ENCODE peak calls at places on chromosome 19, in four cellular contexts. A is AG09309, G is uterus, F is T-helper 17 cell. V is an unnamed sample.
A peak's percentile ranks its signal among the peaks of the same experiment; 100 is the strongest.

GRCh38 chr19:28601723-28602440 is 611.1 kb downstream of the UQCRFS1 start:
- DNase-seq in A (no peak), G (no peak), F (no peak), V (peak; percentile 63)

GRCh38 chr19:34235425-34235940 is 18.9 kb upstream of the GARRE1 start:
- DNase-seq in A (no peak), G (no peak), F (no peak), V (no peak)

GRCh38 chr19:48553676-48554384 is 1.9 kb downstream of the SULT2B1 start:
- DNase-seq in A (no peak), G (peak; percentile 44), F (no peak), V (no peak)

GRCh38 chr19:3389876-3390361 is 23.5 kb downstream of the NFIC start:
- DNase-seq in A (no peak), G (no peak), F (no peak), V (peak; percentile 89)

GRCh38 chr19:48006762-48007161 is 12.3 kb downstream of the ELSPBP1 start:
- DNase-seq in A (no peak), G (no peak), F (no peak), V (no peak)

GRCh38 chr19:39936020-39936419 is 1.6 kb upstream of the FCGBP start:
- DNase-seq in A (no peak), G (no peak), F (no peak), V (no peak)

GRCh38 chr19:51094696-51095279 is 12.1 kb upstream of the KLK14 start:
- DNase-seq in A (no peak), G (no peak), F (no peak), V (no peak)

GRCh38 chr19:49413348-49413747 is 9.9 kb downstream of the PTH2 start:
- DNase-seq in A (no peak), G (no peak), F (no peak), V (no peak)

GRCh38 chr19:2334426-2334825 is 5.9 kb downstream of the SPPL2B start:
- DNase-seq in A (no peak), G (no peak), F (no peak), V (no peak)

GRCh38 chr19:17394891-17395415 is 957 bp upstream of the CCDC194 start:
- DNase-seq in A (no peak), G (peak; percentile 70), F (no peak), V (no peak)

GRCh38 chr19:46515290-46515609 is 19.6 kb upstream of the PNMA8B start:
- DNase-seq in A (no peak), G (no peak), F (no peak), V (no peak)

GRCh38 chr19:58476498-58477015 is 405 bp downstream of the ZNF446 start:
- DNase-seq in A (no peak), G (no peak), F (no peak), V (no peak)

GRCh38 chr19:3699071-3699740 is 1.1 kb downstream of the PIP5K1C start:
- DNase-seq in A (no peak), G (peak; percentile 46), F (no peak), V (peak; percentile 85)

GRCh38 chr19:32018014-32018413 is 327.4 kb upstream of the ZNF507 start:
- DNase-seq in A (no peak), G (peak; percentile 68), F (no peak), V (no peak)

GRCh38 chr19:5103812-5104410 is 135.0 kb downstream of the KDM4B start:
- DNase-seq in A (no peak), G (no peak), F (no peak), V (no peak)

GRCh38 chr19:43674630-43674982 is 4.6 kb upstream of the PLAUR start:
- DNase-seq in A (no peak), G (no peak), F (no peak), V (no peak)

V was measured in lower leg skin.